ENCODE peak calls at places on chromosome 7, in four cellular contexts. W is MV-4-11; F is glutamatergic neuron; N is activated effector memory CD4-positive, alpha-beta T cell treated with anti-CD3 and anti-CD28 coated beads, Interleukin-2, amount 50 U/mL, for 16 hours. U is an unnamed sample.

GRCh38 chr7:135991322-135991721 is 14.2 kb upstream of the MTPN start:
- DNase-seq in W (no peak), F (no peak), N (no peak), U (no peak)

GRCh38 chr7:112449353-112449752 is 907 bp upstream of the IFRD1 start:
- DNase-seq in W (no peak), F (no peak), N (peak), U (no peak)

GRCh38 chr7:105760549-105761447 is 115.6 kb downstream of the ATXN7L1 start:
- DNase-seq in W (no peak), F (no peak), N (no peak), U (no peak)

GRCh38 chr7:127940365-127941160 is 90.7 kb downstream of the LRRC4 start:
- DNase-seq in W (no peak), F (no peak), N (no peak), U (no peak)

GRCh38 chr7:22576941-22577927 is 77.2 kb upstream of the STEAP1B start:
- DNase-seq in W (peak), F (no peak), N (no peak), U (no peak)

GRCh38 chr7:16028651-16029050 is 342.2 kb upstream of the MEOX2 start:
- DNase-seq in W (no peak), F (no peak), N (no peak), U (no peak)

GRCh38 chr7:84455788-84456187 is 261.2 kb upstream of the SEMA3A start:
- DNase-seq in W (no peak), F (no peak), N (no peak), U (no peak)

GRCh38 chr7:99098824-99099498 is 44.9 kb downstream of the SMURF1 start:
- DNase-seq in W (no peak), F (no peak), N (no peak), U (no peak)

GRCh38 chr7:74405191-74405898 is 48.4 kb upstream of the GTF2IRD1 start:
- DNase-seq in W (peak), F (peak), N (no peak), U (no peak)

GRCh38 chr7:28405662-28406061 is 6.7 kb upstream of the CREB5 start:
- DNase-seq in W (no peak), F (no peak), N (no peak), U (peak)

GRCh38 chr7:117110480-117111315 is 157.4 kb downstream of the ST7 start:
- DNase-seq in W (no peak), F (no peak), N (peak), U (no peak)

GRCh38 chr7:69757528-69757927 is 159.3 kb downstream of the AUTS2 start:
- DNase-seq in W (no peak), F (no peak), N (no peak), U (no peak)

GRCh38 chr7:105806592-105807266 is 69.7 kb downstream of the ATXN7L1 start:
- DNase-seq in W (peak), F (no peak), N (peak), U (no peak)

GRCh38 chr7:45691155-45691656 is 117.0 kb downstream of the ADCY1 start:
- DNase-seq in W (no peak), F (no peak), N (no peak), U (peak)

GRCh38 chr7:112572669-112573301 is 92.0 kb downstream of the LSMEM1 start:
- DNase-seq in W (no peak), F (no peak), N (no peak), U (no peak)

GRCh38 chr7:91083855-91084644 is 180.2 kb upstream of the FZD1 start:
- DNase-seq in W (no peak), F (no peak), N (no peak), U (no peak)

GRCh38 chr7:87513735-87514319 is 38.3 kb upstream of the ABCB4 start:
- DNase-seq in W (no peak), F (no peak), N (no peak), U (no peak)